ENCODE peak calls at places on chromosome 14, in seven cellular contexts. C, H, U, B, X, R and S are unnamed samples. For H3K27me3, the result is how much of the 10 kb centered on the place peaks cover.

GRCh38 chr14:91177073-91177796 is 63.4 kb downstream of the DGLUCY start:
- DNase-seq in X (no peak), R (peak), C (peak), B (peak), U (no peak), H (no peak), S (peak)

GRCh38 chr14:100342195-100342594 is 19.1 kb downstream of the SLC25A47 start:
- DNase-seq in X (no peak), U (peak), R (no peak), C (no peak), H (no peak), B (peak), S (no peak)

GRCh38 chr14:92603309-92604257 is 90.0 kb downstream of the RIN3 start:
- DNase-seq in H (peak), X (peak), B (peak), U (no peak), C (peak), R (no peak), S (peak)

GRCh38 chr14:92539875-92540274 is 26.3 kb downstream of the RIN3 start:
- DNase-seq in X (peak), C (no peak), R (no peak), H (no peak), U (no peak), B (no peak), S (no peak)

GRCh38 chr14:53620325-53620716 is 336.3 kb downstream of the BMP4 start:
- DNase-seq in C (no peak), X (no peak), U (no peak), H (no peak), B (no peak), R (no peak), S (no peak)

GRCh38 chr14:94907626-94908261 is 137.8 kb upstream of the GSC start:
- DNase-seq in U (no peak), B (no peak), C (no peak), R (no peak), X (peak), H (no peak), S (no peak)

GRCh38 chr14:92540472-92541048 is 27.0 kb downstream of the RIN3 start:
- DNase-seq in X (peak), B (peak), C (peak), H (peak), R (peak), U (peak), S (no peak)

GRCh38 chr14:31716208-31716607 is 155.0 kb downstream of the NUBPL start:
- DNase-seq in U (no peak), H (no peak), C (no peak), R (no peak), B (no peak), X (no peak), S (no peak)

GRCh38 chr14:55581011-55581806 is 1.2 kb downstream of the KTN1 start:
- DNase-seq in H (no peak), B (peak), U (peak), C (peak), R (peak), X (peak), S (peak)

GRCh38 chr14:56342419-56342901 is 224.2 kb downstream of the PELI2 start:
- DNase-seq in B (no peak), U (no peak), H (no peak), X (no peak), R (no peak), C (no peak), S (no peak)

GRCh38 chr14:54220122-54220691 is 176.6 kb upstream of the CDKN3 start:
- DNase-seq in R (no peak), B (no peak), X (peak), H (no peak), C (no peak), U (no peak), S (no peak)

GRCh38 chr14:66600416-66600815 is 92.5 kb downstream of the GPHN start:
- DNase-seq in X (no peak), H (no peak), B (no peak), C (no peak), U (no peak), R (no peak), S (no peak)

GRCh38 chr14:84527706-84528105 is 1002.2 kb upstream of the FLRT2 start:
- DNase-seq in U (no peak), R (no peak), B (no peak), H (no peak), X (no peak), C (no peak), S (no peak)

GRCh38 chr14:100471451-100472093 is 115.6 kb downstream of the BEGAIN start:
- DNase-seq in H (no peak), B (no peak), R (peak), U (no peak), X (no peak), C (no peak), S (no peak)

GRCh38 chr14:92325835-92326234 is 2.9 kb downstream of the SLC24A4 start:
- DNase-seq in H (no peak), B (no peak), R (no peak), U (no peak), X (no peak), C (no peak), S (no peak)

GRCh38 chr14:104598461-104599273 is 5.9 kb downstream of the TMEM179 start:
- DNase-seq in H (no peak), C (no peak), X (peak), U (no peak), R (no peak), B (peak), S (no peak)

GRCh38 chr14:75252254-75252837 is 26.3 kb upstream of the FOS start:
- DNase-seq in U (no peak), R (peak), H (no peak), C (peak), B (no peak), X (no peak), S (no peak)

GRCh38 chr14:102196008-102196407 is 56.3 kb downstream of the WDR20 start:
- DNase-seq in X (no peak), C (no peak), H (no peak), U (no peak), R (no peak), B (no peak), S (no peak)

GRCh38 chr14:78154827-78155226 is 15.3 kb upstream of the NRXN3 start:
- DNase-seq in X (no peak), U (no peak), R (no peak), H (no peak), B (no peak), C (no peak), S (no peak)

GRCh38 chr14:92942576-92942975 is 19.6 kb downstream of the CHGA start:
- DNase-seq in H (no peak), B (no peak), C (no peak), U (no peak), R (no peak), X (no peak), S (no peak)

GRCh38 chr14:26867171-26867757 is 269.4 kb upstream of the NOVA1 start:
- DNase-seq in R (peak), B (no peak), U (no peak), X (no peak), H (no peak), C (no peak), S (no peak)

GRCh38 chr14:63039800-63040380 is 5.4 kb downstream of the KCNH5 start:
- DNase-seq in X (no peak), H (peak), C (no peak), B (no peak), R (no peak), U (no peak), S (no peak)

GRCh38 chr14:104282332-104283196 is 144.2 kb downstream of the KIF26A start:
- DNase-seq in X (no peak), U (peak), C (peak), R (peak), H (no peak), B (peak), S (no peak)

GRCh38 chr14:104681689-104682074 is 7.7 kb upstream of the INF2 start:
- DNase-seq in U (peak), R (peak), H (no peak), X (peak), C (peak), B (peak), S (no peak)

GRCh38 chr14:78367355-78367754 is 197.2 kb downstream of the NRXN3 start:
- DNase-seq in C (no peak), H (no peak), X (no peak), B (no peak), R (no peak), U (no peak), S (no peak)

DNA sequence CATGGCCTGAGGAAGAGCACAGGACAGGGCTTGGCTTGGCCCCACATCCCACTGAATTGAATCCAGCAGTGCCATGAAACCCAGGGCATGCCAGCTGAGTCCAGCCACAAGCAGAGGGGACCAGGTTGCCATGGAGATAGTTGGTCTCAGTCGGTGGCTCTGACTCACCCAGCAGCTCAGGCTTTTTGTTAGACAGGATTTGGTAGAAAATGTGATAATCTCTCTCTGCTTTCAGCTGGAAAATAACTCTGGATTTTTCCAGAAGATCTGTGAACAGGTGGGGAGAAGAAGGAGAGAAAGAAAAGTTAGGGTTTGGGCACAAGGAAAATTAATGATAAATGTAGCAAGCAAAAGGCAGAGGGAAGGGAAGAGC is 4.7 kb downstream of the MYH7 start:
- DNase-seq in R (no peak), X (no peak), U (peak), C (no peak), H (no peak), B (no peak), S (no peak)
- H3K27ac ChIP-seq in R (no peak), X (peak), U (no peak), C (no peak), H (no peak), B (peak), S (no peak)

GRCh38 chr14:96851694-96852381 is 54.7 kb downstream of the VRK1 start:
- DNase-seq in B (no peak), R (no peak), X (no peak), H (no peak), C (no peak), U (no peak), S (no peak)

GRCh38 chr14:96852823-96853422 is 55.7 kb downstream of the VRK1 start:
- DNase-seq in X (no peak), U (no peak), C (no peak), B (no peak), H (peak), R (no peak), S (no peak)

GRCh38 chr14:96843137-96843536 is 46.0 kb downstream of the VRK1 start:
- DNase-seq in B (no peak), X (no peak), C (no peak), U (no peak), H (no peak), R (no peak), S (no peak)

GRCh38 chr14:96844857-96845570 is 47.8 kb downstream of the VRK1 start:
- DNase-seq in C (no peak), R (no peak), B (no peak), X (no peak), U (no peak), H (no peak), S (no peak)

DNA sequence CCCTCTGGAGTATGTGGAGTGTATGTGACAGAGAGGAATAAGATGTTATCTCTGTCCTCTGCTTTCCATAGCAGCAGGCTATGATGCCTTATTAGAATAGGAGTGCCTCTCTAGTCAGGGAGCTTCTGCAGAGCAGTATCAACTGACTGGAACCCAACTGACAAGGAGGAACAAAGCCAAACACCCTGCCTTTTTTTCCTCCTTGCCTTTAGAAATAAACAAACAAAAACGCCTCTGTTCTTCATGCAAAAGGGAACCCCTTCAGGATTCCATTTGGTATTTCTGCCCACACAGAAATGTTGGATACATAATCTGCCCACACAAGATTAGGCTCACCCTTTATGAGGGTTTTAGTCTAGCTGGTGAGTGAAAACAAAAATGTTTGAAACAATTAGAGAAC is 50.3 kb downstream of the VRK1 start:
- DNase-seq in U (no peak), X (no peak), B (no peak), H (no peak), C (no peak), R (no peak), S (no peak)
- H3K27me3 ChIP-seq in U (under half), X (under half), B (under half), H (under half), C (under half), R (under half), S (under half)

GRCh38 chr14:61565181-61565580 is 130.1 kb upstream of the HIF1A start:
- DNase-seq in R (no peak), B (no peak), H (no peak), X (no peak), C (no peak), U (no peak), S (no peak)
- H3K27ac ChIP-seq in R (no peak), B (peak), H (peak), X (no peak), C (peak), U (no peak), S (no peak)

GRCh38 chr14:73776194-73776537 is 62.0 kb upstream of the PNMA1 start:
- DNase-seq in H (no peak), U (no peak), B (no peak), R (no peak), X (no peak), C (no peak), S (no peak)
- H3K27me3 ChIP-seq in H (under half), U (under half), B (under half), R (under half), X (under half), C (under half), S (under half)

DNA sequence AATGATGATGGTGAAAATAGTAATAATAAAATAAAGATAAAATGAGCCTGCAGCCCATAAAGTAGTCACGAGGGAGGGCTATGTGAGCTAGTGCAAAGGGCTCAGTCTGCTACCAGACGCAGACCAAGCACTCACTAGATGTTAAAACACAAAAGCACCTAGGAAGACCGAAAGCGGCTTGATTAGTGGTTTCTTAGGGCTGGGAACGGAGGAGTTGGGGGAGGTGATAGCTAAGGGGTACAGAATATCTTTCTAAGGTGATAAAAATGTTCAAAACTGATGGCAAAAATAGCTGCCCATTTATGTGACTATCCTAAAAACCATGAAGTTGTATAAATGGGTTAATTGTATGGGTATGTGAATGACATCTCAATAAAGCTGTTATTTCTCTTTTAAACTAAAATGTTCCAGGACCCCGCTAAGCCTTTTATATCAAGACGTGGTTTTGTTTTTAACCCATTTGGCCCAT is 39.6 kb downstream of the ACTN1 start:
- DNase-seq in H (no peak), C (no peak), X (no peak), B (no peak), R (no peak), U (no peak), S (no peak)
- H3K27ac ChIP-seq in H (peak), C (peak), X (peak), B (peak), R (peak), U (peak), S (no peak)

DNA sequence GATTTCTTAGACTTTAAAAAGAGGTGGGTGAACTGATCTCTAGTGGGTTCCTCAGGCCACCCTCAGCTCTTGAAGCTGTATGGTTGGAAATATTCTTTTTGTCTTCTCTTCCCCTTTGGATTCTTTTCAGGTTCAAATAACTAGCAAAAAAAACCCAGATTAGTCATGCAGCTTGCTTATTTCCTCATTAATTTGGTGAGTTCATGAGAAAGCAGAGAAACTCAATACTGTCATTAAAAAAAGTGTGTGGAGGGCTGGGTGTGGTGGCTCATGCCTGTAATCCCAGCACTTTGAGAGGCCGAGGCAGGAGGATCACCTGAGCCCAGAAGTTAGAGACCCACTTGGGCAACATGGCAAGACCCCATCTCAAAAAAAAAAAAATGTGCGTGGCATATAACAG is 183.3 kb downstream of the ESR2 start:
- DNase-seq in C (no peak), B (no peak), H (no peak), U (no peak), R (no peak), X (no peak), S (no peak)
- H3K27me3 ChIP-seq in C (under half), B (under half), H (under half), U (under half), R (under half), X (under half), S (under half)